ENCODE peak calls at places on chromosomes 7 and 10, in four cellular contexts. One of them, this sample, is unnamed.

GRCh38 chr10:132443605-132443997 is 46.6 kb downstream of the PWWP2B start:
- DNase-seq in NCI-H460: peak
- DNase-seq in activated T-cell treated with anti-CD3 and anti-CD28 coated beads for 48 hours: peak
- DNase-seq in AG08396: peak
- DNase-seq in this sample: no peak

GRCh38 chr10:108736111-108736510 is 1187.2 kb downstream of the XPNPEP1 start:
- DNase-seq in NCI-H460: no peak
- DNase-seq in activated T-cell treated with anti-CD3 and anti-CD28 coated beads for 48 hours: no peak
- DNase-seq in AG08396: no peak
- DNase-seq in this sample: no peak

GRCh38 chr10:108598320-108598695 is 1325.0 kb downstream of the XPNPEP1 start:
- DNase-seq in NCI-H460: no peak
- DNase-seq in activated T-cell treated with anti-CD3 and anti-CD28 coated beads for 48 hours: no peak
- DNase-seq in AG08396: no peak
- DNase-seq in this sample: no peak

GRCh38 chr7:29808075-29808786 is 1.9 kb downstream of the WIPF3 start:
- DNase-seq in NCI-H460: no peak
- DNase-seq in activated T-cell treated with anti-CD3 and anti-CD28 coated beads for 48 hours: no peak
- DNase-seq in AG08396: no peak
- DNase-seq in this sample: no peak

GRCh38 chr10:27911645-27912044 is 87.2 kb downstream of the ODAD2 start:
- DNase-seq in NCI-H460: no peak
- DNase-seq in activated T-cell treated with anti-CD3 and anti-CD28 coated beads for 48 hours: no peak
- DNase-seq in AG08396: no peak
- DNase-seq in this sample: no peak

GRCh38 chr10:79047875-79048638 is 20.7 kb upstream of the ZMIZ1 start:
- DNase-seq in NCI-H460: no peak
- DNase-seq in activated T-cell treated with anti-CD3 and anti-CD28 coated beads for 48 hours: no peak
- DNase-seq in AG08396: no peak
- DNase-seq in this sample: no peak

GRCh38 chr7:45080265-45080957 is 8.4 kb downstream of the NACAD start:
- DNase-seq in NCI-H460: no peak
- DNase-seq in activated T-cell treated with anti-CD3 and anti-CD28 coated beads for 48 hours: no peak
- DNase-seq in AG08396: no peak
- DNase-seq in this sample: no peak

GRCh38 chr10:36677170-36677768 is 448.1 kb upstream of the ANKRD30A start:
- DNase-seq in NCI-H460: no peak
- DNase-seq in activated T-cell treated with anti-CD3 and anti-CD28 coated beads for 48 hours: no peak
- DNase-seq in AG08396: no peak
- DNase-seq in this sample: no peak

GRCh38 chr10:129621694-129622093 is 154.7 kb downstream of the MGMT start:
- DNase-seq in NCI-H460: no peak
- DNase-seq in activated T-cell treated with anti-CD3 and anti-CD28 coated beads for 48 hours: no peak
- DNase-seq in AG08396: no peak
- DNase-seq in this sample: no peak

This sample was measured in T47D.